ENCODE peak calls at places on chromosomes 2 and 18, in seven cellular contexts. V is HFFc6, D is GM10248, A is spleen, O is NCI-H226, F is NCI-H510A treated with DMSO at 0.1 percent for 48 hours, S is COR-L47. M is an unnamed sample.

GRCh38 chr2:12554235-12555011 is 162.3 kb upstream of the TRIB2 start:
- DNase-seq in V (peak; percentile 22), D (no peak), A (no peak), O (no peak), F (no peak), S (no peak), M (no peak)

GRCh38 chr2:208142255-208142924 is 3.6 kb downstream of the CRYGB start:
- DNase-seq in V (no peak), D (no peak), A (no peak), O (no peak), F (peak; percentile 43), S (peak; percentile 97), M (peak; percentile 5)

GRCh38 chr18:22324191-22325131 is 93.3 kb downstream of the CTAGE1 start:
- DNase-seq in V (no peak), D (no peak), A (peak; percentile 82), O (no peak), F (no peak), S (no peak), M (peak; percentile 34)

GRCh38 chr2:241309684-241310117 is 5.8 kb downstream of the HDLBP start:
- DNase-seq in V (peak; percentile 32), D (peak; percentile 52), A (peak; percentile 80), O (no peak), F (no peak), S (no peak), M (peak; percentile 51)

GRCh38 chr2:225694664-225695063 is 295.2 kb downstream of the NYAP2 start:
- DNase-seq in V (no peak), D (no peak), A (no peak), O (no peak), F (no peak), S (no peak), M (no peak)

GRCh38 chr2:217858519-217859466 is 144.0 kb downstream of the TNS1 start:
- DNase-seq in V (peak; percentile 91), D (no peak), A (peak; percentile 69), O (no peak), F (peak; percentile 30), S (no peak), M (peak; percentile 89)

GRCh38 chr2:192669505-192670082 is 474.9 kb upstream of the TMEFF2 start:
- DNase-seq in V (no peak), D (no peak), A (no peak), O (no peak), F (no peak), S (no peak), M (peak; percentile 23)

GRCh38 chr2:64910972-64911433 is 78.2 kb upstream of the SLC1A4 start:
- DNase-seq in V (no peak), D (no peak), A (no peak), O (no peak), F (no peak), S (no peak), M (no peak)

GRCh38 chr2:15714609-15715008 is 122.9 kb downstream of the DDX1 start:
- DNase-seq in V (no peak), D (no peak), A (no peak), O (no peak), F (no peak), S (no peak), M (no peak)